ENCODE peak calls at places on chromosomes 4 and X, in seven cellular contexts. G is endothelial cell, U is HuH-7.5, K is HFF-Myc, S is GM23338, D is GM18507, F is nucleus accumbens. N is an unnamed sample.

GRCh38 chr4:94813221-94813620 is 55.5 kb downstream of the BMPR1B start:
- DNase-seq in S (no peak), G (no peak), U (no peak), F (no peak), D (no peak), K (no peak), N (no peak)

GRCh38 chr4:82905205-82905604 is 4.7 kb downstream of the THAP9 start:
- DNase-seq in G (no peak), D (peak), U (no peak), S (no peak), F (no peak), K (no peak), N (no peak)

GRCh38 chr4:53598901-53599300 is 7.6 kb upstream of the LNX1 start:
- DNase-seq in D (no peak), G (no peak), K (no peak), S (no peak), U (no peak), F (no peak), N (no peak)

GRCh38 chr4:105715692-105716278 is 7.2 kb downstream of the GSTCD start:
- DNase-seq in G (no peak), S (peak), F (no peak), K (no peak), D (no peak), U (no peak), N (peak)

GRCh38 chr4:158461336-158461735 is 60.3 kb upstream of the RXFP1 start:
- DNase-seq in D (no peak), U (no peak), F (no peak), S (no peak), K (no peak), G (no peak), N (no peak)

GRCh38 chrX:8453619-8454018 is 11.0 kb upstream of the VCX3B start:
- DNase-seq in S (no peak), K (no peak), D (no peak), G (no peak), F (no peak), U (no peak), N (no peak)

GRCh38 chrX:48458711-48459110 is 11.3 kb downstream of the SLC38A5 start:
- DNase-seq in U (no peak), D (no peak), G (no peak), S (no peak), F (no peak), K (no peak), N (no peak)

GRCh38 chr4:5922556-5922955 is 29.7 kb upstream of the CRMP1 start:
- DNase-seq in F (no peak), U (no peak), D (no peak), S (no peak), G (no peak), K (no peak), N (no peak)

GRCh38 chr4:154741877-154742851 is 1.6 kb upstream of the LRAT start:
- DNase-seq in K (no peak), S (peak), U (no peak), D (no peak), G (peak), F (peak), N (no peak)

GRCh38 chr4:154559141-154559841 is 3.5 kb upstream of the FGB start:
- DNase-seq in G (peak), K (peak), F (no peak), D (peak), U (peak), S (peak), N (peak)

GRCh38 chr4:41179086-41179374 is 35.3 kb downstream of the APBB2 start:
- DNase-seq in D (no peak), G (no peak), S (no peak), F (no peak), U (no peak), K (no peak), N (no peak)

GRCh38 chr4:40749717-40750460 is at the start of gene NSUN7:
- DNase-seq in F (no peak), D (no peak), K (no peak), S (peak), G (peak), U (no peak), N (no peak)

GRCh38 chrX:270848-271367 is 10.3 kb upstream of the PLCXD1 start:
- DNase-seq in U (no peak), G (no peak), K (no peak), D (no peak), S (peak), F (no peak), N (no peak)

GRCh38 chrX:140767646-140768045 is 58.1 kb downstream of the LINC00632 start:
- DNase-seq in K (no peak), D (no peak), U (no peak), G (no peak), F (no peak), S (no peak), N (no peak)

GRCh38 chr4:84492290-84492689 is 6.8 kb downstream of the NKX6-1 start:
- DNase-seq in G (no peak), U (no peak), F (no peak), S (peak), D (no peak), K (no peak), N (no peak)

GRCh38 chr4:142194905-142195304 is 558.5 kb downstream of the IL15 start:
- DNase-seq in S (no peak), F (no peak), D (no peak), U (no peak), K (no peak), G (no peak), N (no peak)

GRCh38 chrX:111442791-111443190 is 30.8 kb upstream of the DCX start:
- DNase-seq in F (no peak), D (no peak), U (no peak), S (no peak), K (no peak), G (no peak), N (no peak)

GRCh38 chr4:137393043-137393442 is 139.3 kb downstream of the PCDH18 start:
- DNase-seq in D (no peak), K (no peak), G (no peak), U (no peak), S (no peak), F (no peak), N (no peak)

GRCh38 chrX:70445876-70446275 is 1.2 kb downstream of the DLG3 start:
- DNase-seq in U (no peak), S (no peak), D (no peak), K (no peak), G (no peak), F (no peak), N (no peak)

GRCh38 chrX:71454222-71454621 is 78.7 kb upstream of the OGT start:
- DNase-seq in F (no peak), G (no peak), S (no peak), U (no peak), D (no peak), K (no peak), N (no peak)

GRCh38 chr4:144820115-144820514 is 174.2 kb downstream of the HHIP start:
- DNase-seq in S (no peak), U (no peak), D (no peak), G (no peak), F (no peak), K (peak), N (no peak)